ENCODE peak calls at places on chromosomes 16 and 17, in five cellular contexts. One of them, this sample, is unnamed. For H3K36me3, the result is how much of the 10 kb centered on the place peaks cover.

GRCh38 chr16:50253511-50253903 is 12.8 kb upstream of the ADCY7 start:
- DNase-seq in adipocyte: no peak
- DNase-seq in stomach: no peak
- DNase-seq in naive thymus-derived CD4-positive, alpha-beta T cell: no peak
- DNase-seq in tibial artery: peak
- DNase-seq in this sample: peak

GRCh38 chr17:76447931-76448652 is 4.9 kb downstream of the UBE2O start:
- DNase-seq in adipocyte: no peak
- DNase-seq in stomach: no peak
- DNase-seq in naive thymus-derived CD4-positive, alpha-beta T cell: no peak
- DNase-seq in tibial artery: no peak
- DNase-seq in this sample: no peak

GRCh38 chr17:39487946-39488345 is 26.7 kb downstream of the CDK12 start:
- DNase-seq in adipocyte: no peak
- DNase-seq in stomach: no peak
- DNase-seq in naive thymus-derived CD4-positive, alpha-beta T cell: no peak
- DNase-seq in tibial artery: no peak
- DNase-seq in this sample: no peak

GRCh38 chr17:49968380-49969133 is 433 bp upstream of the DLX4 start:
- DNase-seq in adipocyte: peak
- DNase-seq in stomach: peak
- DNase-seq in naive thymus-derived CD4-positive, alpha-beta T cell: peak
- DNase-seq in tibial artery: peak
- DNase-seq in this sample: peak

GRCh38 chr16:89599451-89599858 is 14.0 kb upstream of the DPEP1 start:
- DNase-seq in adipocyte: no peak
- DNase-seq in stomach: no peak
- DNase-seq in naive thymus-derived CD4-positive, alpha-beta T cell: no peak
- DNase-seq in tibial artery: no peak
- DNase-seq in this sample: no peak

GRCh38 chr17:39769974-39770587 is 32.3 kb downstream of the GRB7 start:
- DNase-seq in adipocyte: no peak
- DNase-seq in stomach: no peak
- DNase-seq in naive thymus-derived CD4-positive, alpha-beta T cell: peak
- DNase-seq in tibial artery: no peak
- DNase-seq in this sample: no peak

GRCh38 chr17:45828171-45829133 is 16.2 kb upstream of the SPPL2C start:
- DNase-seq in adipocyte: peak
- DNase-seq in stomach: no peak
- DNase-seq in naive thymus-derived CD4-positive, alpha-beta T cell: no peak
- DNase-seq in tibial artery: no peak
- DNase-seq in this sample: no peak

GRCh38 chr16:12850186-12850585 is 46.5 kb upstream of the CPPED1 start:
- DNase-seq in adipocyte: no peak
- DNase-seq in stomach: no peak
- DNase-seq in naive thymus-derived CD4-positive, alpha-beta T cell: no peak
- DNase-seq in tibial artery: no peak
- DNase-seq in this sample: no peak

GRCh38 chr17:16442141-16442540 is 26.8 kb downstream of the TRPV2 start:
- DNase-seq in adipocyte: peak
- DNase-seq in stomach: no peak
- DNase-seq in naive thymus-derived CD4-positive, alpha-beta T cell: no peak
- DNase-seq in tibial artery: no peak
- DNase-seq in this sample: no peak

GRCh38 chr16:48963306-48963705 is 318.3 kb downstream of the CBLN1 start:
- DNase-seq in adipocyte: no peak
- DNase-seq in stomach: no peak
- DNase-seq in naive thymus-derived CD4-positive, alpha-beta T cell: no peak
- DNase-seq in tibial artery: no peak
- DNase-seq in this sample: peak

GRCh38 chr16:80046848-80047247 is 446.3 kb upstream of the MAF start:
- DNase-seq in adipocyte: no peak
- DNase-seq in stomach: no peak
- DNase-seq in naive thymus-derived CD4-positive, alpha-beta T cell: no peak
- DNase-seq in tibial artery: no peak
- DNase-seq in this sample: no peak

GRCh38 chr17:31678431-31678830 is 180.6 kb downstream of the COPRS start:
- DNase-seq in adipocyte: peak
- DNase-seq in stomach: no peak
- DNase-seq in naive thymus-derived CD4-positive, alpha-beta T cell: no peak
- DNase-seq in tibial artery: no peak
- DNase-seq in this sample: no peak

GRCh38 chr16:262121-262745 is 13.5 kb downstream of the RGS11 start:
- DNase-seq in adipocyte: no peak
- DNase-seq in stomach: no peak
- DNase-seq in naive thymus-derived CD4-positive, alpha-beta T cell: no peak
- DNase-seq in tibial artery: no peak
- DNase-seq in this sample: no peak

GRCh38 chr17:32341141-32341856 is 674 bp downstream of the C17orf75 start:
- DNase-seq in adipocyte: peak
- DNase-seq in stomach: no peak
- DNase-seq in naive thymus-derived CD4-positive, alpha-beta T cell: peak
- DNase-seq in tibial artery: no peak
- DNase-seq in this sample: peak

GRCh38 chr17:37844158-37844976 is 79.8 kb upstream of the TBC1D3K start:
- DNase-seq in adipocyte: peak
- DNase-seq in stomach: peak
- DNase-seq in naive thymus-derived CD4-positive, alpha-beta T cell: peak
- DNase-seq in tibial artery: peak
- DNase-seq in this sample: peak

GRCh38 chr17:38921756-38922411 is 3.5 kb upstream of the LASP1NB start:
- DNase-seq in adipocyte: no peak
- DNase-seq in stomach: peak
- DNase-seq in naive thymus-derived CD4-positive, alpha-beta T cell: no peak
- DNase-seq in tibial artery: no peak
- DNase-seq in this sample: no peak

GRCh38 chr17:45382226-45382625 is 50.4 kb downstream of the ARHGAP27 start:
- DNase-seq in adipocyte: no peak
- DNase-seq in stomach: no peak
- DNase-seq in naive thymus-derived CD4-positive, alpha-beta T cell: no peak
- DNase-seq in tibial artery: no peak
- DNase-seq in this sample: no peak

GRCh38 chr17:535165-535564 is 179.5 kb downstream of the VPS53 start:
- DNase-seq in adipocyte: no peak
- DNase-seq in stomach: no peak
- DNase-seq in naive thymus-derived CD4-positive, alpha-beta T cell: no peak
- DNase-seq in tibial artery: no peak
- DNase-seq in this sample: no peak

GRCh38 chr16:54366005-54366634 is 79.5 kb upstream of the IRX3 start:
- DNase-seq in adipocyte: no peak
- DNase-seq in stomach: no peak
- DNase-seq in naive thymus-derived CD4-positive, alpha-beta T cell: no peak
- DNase-seq in tibial artery: no peak
- DNase-seq in this sample: no peak

GRCh38 chr16:48374255-48374654 is 11.0 kb downstream of the SIAH1 start:
- DNase-seq in adipocyte: no peak
- DNase-seq in stomach: no peak
- DNase-seq in naive thymus-derived CD4-positive, alpha-beta T cell: no peak
- DNase-seq in tibial artery: no peak
- DNase-seq in this sample: no peak

GRCh38 chr16:85441189-85441889 is 171.8 kb upstream of the GSE1 start:
- DNase-seq in adipocyte: no peak
- DNase-seq in stomach: no peak
- DNase-seq in naive thymus-derived CD4-positive, alpha-beta T cell: no peak
- DNase-seq in tibial artery: no peak
- DNase-seq in this sample: no peak

GRCh38 chr17:5500247-5500803 is 14.0 kb downstream of the MIS12 start:
- DNase-seq in adipocyte: no peak
- DNase-seq in stomach: no peak
- DNase-seq in naive thymus-derived CD4-positive, alpha-beta T cell: peak
- DNase-seq in tibial artery: no peak
- DNase-seq in this sample: no peak

GRCh38 chr17:38663125-38663751 is 11.5 kb downstream of the EPOP start:
- DNase-seq in adipocyte: peak
- DNase-seq in stomach: peak
- DNase-seq in naive thymus-derived CD4-positive, alpha-beta T cell: no peak
- DNase-seq in tibial artery: no peak
- DNase-seq in this sample: peak

GRCh38 chr16:13435873-13436474 is 484.0 kb upstream of the ERCC4 start:
- DNase-seq in adipocyte: no peak
- DNase-seq in stomach: no peak
- DNase-seq in naive thymus-derived CD4-positive, alpha-beta T cell: no peak
- DNase-seq in tibial artery: no peak
- DNase-seq in this sample: no peak

GRCh38 chr16:88415381-88416323 is 32.9 kb downstream of the ZNF469 start:
- DNase-seq in adipocyte: no peak
- DNase-seq in stomach: no peak
- DNase-seq in naive thymus-derived CD4-positive, alpha-beta T cell: no peak
- DNase-seq in tibial artery: no peak
- DNase-seq in this sample: no peak

GRCh38 chr17:76405967-76406647 is 21.7 kb downstream of the SPHK1 start:
- DNase-seq in adipocyte: no peak
- DNase-seq in stomach: peak
- DNase-seq in naive thymus-derived CD4-positive, alpha-beta T cell: no peak
- DNase-seq in tibial artery: no peak
- DNase-seq in this sample: no peak

GRCh38 chr17:48594412-48595106 is 980 bp upstream of the HOXB5 start:
- DNase-seq in adipocyte: no peak
- DNase-seq in stomach: no peak
- DNase-seq in naive thymus-derived CD4-positive, alpha-beta T cell: no peak
- DNase-seq in tibial artery: no peak
- DNase-seq in this sample: no peak

GRCh38 chr17:81037026-81037782 is 2.3 kb downstream of the BAIAP2 start:
- DNase-seq in adipocyte: no peak
- DNase-seq in stomach: peak
- DNase-seq in naive thymus-derived CD4-positive, alpha-beta T cell: no peak
- DNase-seq in tibial artery: peak
- DNase-seq in this sample: no peak

GRCh38 chr17:76575570-76575969 is 10.1 kb downstream of the ST6GALNAC2 start:
- DNase-seq in adipocyte: no peak
- DNase-seq in stomach: no peak
- DNase-seq in naive thymus-derived CD4-positive, alpha-beta T cell: no peak
- DNase-seq in tibial artery: no peak
- DNase-seq in this sample: no peak

GRCh38 chr17:43582426-43582825 is 36.3 kb upstream of the ETV4 start:
- DNase-seq in adipocyte: no peak
- DNase-seq in stomach: no peak
- DNase-seq in naive thymus-derived CD4-positive, alpha-beta T cell: no peak
- DNase-seq in tibial artery: no peak
- DNase-seq in this sample: no peak

DNA sequence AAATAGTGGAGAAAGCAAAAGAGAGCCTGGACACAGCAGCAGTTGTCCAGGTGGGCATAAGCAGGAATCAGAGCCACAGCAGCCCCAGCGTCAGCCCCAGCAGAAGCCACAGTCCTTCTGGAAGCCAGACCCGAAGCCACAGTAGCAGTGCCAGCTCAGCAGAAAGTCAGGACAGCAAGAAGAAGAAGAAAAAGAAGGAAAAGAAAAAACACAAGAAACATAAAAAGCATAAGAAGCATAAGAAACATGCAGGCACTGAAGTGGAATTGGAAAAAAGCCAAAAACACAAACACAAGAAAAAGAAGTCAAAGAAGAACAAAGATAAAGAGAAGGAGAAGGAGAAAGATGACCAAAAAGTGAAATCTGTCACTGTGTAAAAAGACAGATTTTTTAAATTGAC is 32.7 kb downstream of the RBBP6 start:
- DNase-seq in adipocyte: no peak
- DNase-seq in stomach: no peak
- DNase-seq in naive thymus-derived CD4-positive, alpha-beta T cell: no peak
- DNase-seq in tibial artery: no peak
- DNase-seq in this sample: no peak
- H3K36me3 ChIP-seq in adipocyte: half or more
- H3K36me3 ChIP-seq in stomach: half or more
- H3K36me3 ChIP-seq in naive thymus-derived CD4-positive, alpha-beta T cell: under half
- H3K36me3 ChIP-seq in tibial artery: under half
- H3K36me3 ChIP-seq in this sample: half or more

DNA sequence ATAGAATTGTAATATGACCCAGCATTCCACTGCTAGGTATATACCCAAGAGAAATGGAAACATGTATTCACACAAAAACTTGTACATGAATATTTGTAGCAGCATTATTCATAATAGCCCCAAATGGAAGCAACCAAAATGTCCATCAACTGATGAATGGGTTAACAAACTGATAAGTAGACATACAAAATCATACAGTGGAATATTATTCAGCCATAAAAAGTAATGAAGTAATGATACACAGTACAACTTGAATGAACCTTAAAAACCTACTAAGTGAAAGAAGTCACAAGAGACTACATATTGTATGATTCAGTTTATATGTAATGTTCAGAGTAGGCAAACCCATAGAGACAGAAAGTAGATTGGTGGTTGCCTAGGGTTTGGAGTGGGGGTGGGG is 40.5 kb upstream of the GOSR1 start:
- DNase-seq in adipocyte: no peak
- DNase-seq in stomach: no peak
- DNase-seq in naive thymus-derived CD4-positive, alpha-beta T cell: no peak
- DNase-seq in tibial artery: no peak
- DNase-seq in this sample: no peak
- H3K36me3 ChIP-seq in adipocyte: under half
- H3K36me3 ChIP-seq in stomach: half or more
- H3K36me3 ChIP-seq in naive thymus-derived CD4-positive, alpha-beta T cell: under half
- H3K36me3 ChIP-seq in tibial artery: under half
- H3K36me3 ChIP-seq in this sample: under half

DNA sequence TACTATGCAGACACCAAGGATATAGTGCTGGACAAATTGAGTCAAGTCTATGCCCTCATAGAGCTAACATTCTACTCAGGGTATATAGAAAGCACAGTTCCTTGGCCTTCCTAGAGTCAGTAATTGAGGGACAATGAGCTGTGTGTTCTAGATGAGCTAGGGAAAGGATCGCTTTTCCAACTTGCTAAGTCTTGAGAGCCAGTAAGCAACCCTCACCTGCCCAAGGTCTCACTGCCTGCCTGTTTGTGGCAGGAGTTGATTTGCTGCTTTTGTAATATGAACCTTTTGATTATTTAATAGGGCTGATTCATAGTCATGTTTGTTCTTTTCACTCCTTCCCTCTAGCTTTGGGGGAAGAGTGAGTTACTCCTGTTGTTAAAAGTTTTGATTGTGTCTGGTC is 6.5 kb downstream of the DDX42 start:
- DNase-seq in adipocyte: peak
- DNase-seq in stomach: peak
- DNase-seq in naive thymus-derived CD4-positive, alpha-beta T cell: no peak
- DNase-seq in tibial artery: no peak
- DNase-seq in this sample: peak
- H3K36me3 ChIP-seq in adipocyte: under half
- H3K36me3 ChIP-seq in stomach: under half
- H3K36me3 ChIP-seq in naive thymus-derived CD4-positive, alpha-beta T cell: under half
- H3K36me3 ChIP-seq in tibial artery: under half
- H3K36me3 ChIP-seq in this sample: half or more

DNA sequence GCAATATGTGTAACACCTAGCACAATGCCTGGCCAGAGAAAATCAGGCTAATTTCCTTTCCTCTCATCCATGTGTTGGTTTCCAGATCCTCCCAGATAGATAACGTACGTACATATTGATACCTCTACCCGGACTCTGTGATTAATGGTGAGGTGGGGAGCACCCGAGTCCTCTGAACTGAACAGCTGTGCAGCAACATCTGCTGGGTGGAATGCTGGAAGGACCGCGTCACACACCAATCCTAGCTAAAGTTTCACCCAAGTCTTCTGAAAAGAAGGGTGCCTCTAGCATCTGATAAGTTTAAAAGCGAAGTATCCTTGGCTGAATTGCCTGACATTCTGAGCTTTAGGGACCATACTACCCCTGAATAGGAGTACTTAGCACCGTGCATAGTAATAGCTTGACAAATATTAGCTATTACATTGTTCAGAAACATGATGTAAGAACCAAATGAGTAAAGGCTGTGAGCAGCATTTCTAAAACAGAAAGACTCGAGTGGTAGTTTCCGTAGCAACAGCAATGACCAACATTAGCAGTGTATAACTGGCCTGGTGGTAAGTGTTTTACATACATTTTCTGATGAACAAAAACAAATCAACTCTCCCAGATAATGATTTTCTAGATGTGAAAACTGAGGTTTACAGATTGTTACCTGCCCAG is 91.4 kb downstream of the SYCE1L start:
- DNase-seq in adipocyte: no peak
- DNase-seq in stomach: no peak
- DNase-seq in naive thymus-derived CD4-positive, alpha-beta T cell: no peak
- DNase-seq in tibial artery: no peak
- DNase-seq in this sample: no peak
- H3K36me3 ChIP-seq in adipocyte: under half
- H3K36me3 ChIP-seq in stomach: under half
- H3K36me3 ChIP-seq in naive thymus-derived CD4-positive, alpha-beta T cell: under half
- H3K36me3 ChIP-seq in tibial artery: under half
- H3K36me3 ChIP-seq in this sample: under half

This sample was measured in SJSA1.